ENCODE peak calls at places on chromosomes 1 and 21, in five cellular contexts. N is colonic mucosa, W is fibroblast of pulmonary artery, R is AG09309, G is upper lobe of right lung. U is an unnamed sample.

GRCh38 chr1:29591601-29592260 is 355.4 kb downstream of the PTPRU start:
- DNase-seq in N (peak), W (no peak), G (no peak), R (no peak), U (no peak)

GRCh38 chr1:67624680-67625079 is 60.3 kb upstream of the GADD45A start:
- DNase-seq in G (no peak), W (no peak), N (no peak), R (no peak), U (no peak)

GRCh38 chr1:55506686-55507577 is 291.8 kb upstream of the USP24 start:
- DNase-seq in G (no peak), R (peak), N (peak), W (peak), U (peak)

GRCh38 chr1:201748331-201748730 is 80.6 kb upstream of the IPO9 start:
- DNase-seq in N (no peak), G (no peak), R (peak), W (peak), U (peak)

GRCh38 chr1:2180297-2181245 is 14.0 kb downstream of the FAAP20 start:
- DNase-seq in W (no peak), R (no peak), G (no peak), N (no peak), U (no peak)

GRCh38 chr1:22808186-22808845 is 97.7 kb downstream of the EPHB2 start:
- DNase-seq in W (peak), G (no peak), N (no peak), R (peak), U (no peak)

GRCh38 chr1:237500566-237500965 is 390.2 kb downstream of the ZP4 start:
- DNase-seq in N (no peak), R (no peak), W (no peak), G (no peak), U (no peak)

GRCh38 chr1:117795190-117795589 is 134.2 kb downstream of the GDAP2 start:
- DNase-seq in R (peak), W (peak), G (no peak), N (no peak), U (peak)

GRCh38 chr1:155125946-155126493 is 1.7 kb upstream of the EFNA1 start:
- DNase-seq in N (peak), W (peak), R (no peak), G (peak), U (peak)

GRCh38 chr1:114355240-114355639 is 155.8 kb downstream of the TRIM33 start:
- DNase-seq in G (no peak), R (no peak), N (no peak), W (no peak), U (no peak)

GRCh38 chr1:206596319-206596666 is 16.0 kb downstream of the EIF2D start:
- DNase-seq in R (no peak), W (no peak), G (no peak), N (no peak), U (no peak)

GRCh38 chr1:115596080-115596795 is 45.5 kb upstream of the VANGL1 start:
- DNase-seq in G (no peak), N (no peak), R (no peak), W (peak), U (peak)

GRCh38 chr1:53279556-53280160 is 41.3 kb upstream of the MAGOH start:
- DNase-seq in N (no peak), R (no peak), W (no peak), G (no peak), U (no peak)

GRCh38 chr1:51792864-51793263 is 85.7 kb downstream of the NRDC start:
- DNase-seq in N (no peak), G (no peak), W (peak), R (peak), U (peak)

GRCh38 chr1:96756789-96757188 is 35.2 kb downstream of the PTBP2 start:
- DNase-seq in N (no peak), G (no peak), R (no peak), W (peak), U (no peak)

GRCh38 chr1:210001751-210002150 is 63.7 kb downstream of the SYT14 start:
- DNase-seq in G (no peak), W (peak), N (no peak), R (no peak), U (no peak)

GRCh38 chr1:96482615-96483014 is 239.0 kb upstream of the PTBP2 start:
- DNase-seq in W (no peak), N (no peak), R (no peak), G (no peak), U (no peak)

GRCh38 chr1:90800012-90800717 is 83.1 kb upstream of the BARHL2 start:
- DNase-seq in G (no peak), W (no peak), N (no peak), R (no peak), U (peak)

GRCh38 chr1:145720556-145720877 is 1.2 kb downstream of the CD160 start:
- DNase-seq in R (peak), W (peak), G (no peak), N (no peak), U (peak)

GRCh38 chr1:194318790-194319280 is 1132.4 kb upstream of the B3GALT2 start:
- DNase-seq in G (no peak), N (no peak), R (no peak), W (no peak), U (no peak)

GRCh38 chr21:41069305-41069642 is 98.7 kb upstream of the BACE2 start:
- DNase-seq in N (no peak), W (no peak), R (no peak), G (no peak), U (no peak)

GRCh38 chr1:109863699-109864062 is 47.0 kb upstream of the CSF1 start:
- DNase-seq in G (no peak), N (no peak), W (no peak), R (no peak), U (no peak)

GRCh38 chr1:150979007-150979722 is 2.9 kb upstream of the ANXA9 start:
- DNase-seq in G (peak), N (peak), R (peak), W (peak), U (peak)

GRCh38 chr1:46220808-46221207 is 17.7 kb downstream of the LURAP1 start:
- DNase-seq in N (no peak), G (no peak), W (no peak), R (no peak), U (no peak)

GRCh38 chr1:106534612-106535011 is 521.9 kb upstream of the PRMT6 start:
- DNase-seq in W (no peak), N (no peak), R (no peak), G (no peak), U (no peak)

GRCh38 chr1:32351859-32352745 is 10.2 kb downstream of the FAM229A start:
- DNase-seq in R (no peak), G (no peak), N (peak), W (peak), U (peak)

GRCh38 chr1:208216062-208216461 is 28.1 kb downstream of the PLXNA2 start:
- DNase-seq in N (no peak), R (no peak), G (no peak), W (peak), U (peak)

GRCh38 chr1:68270993-68271392 is 38.7 kb upstream of the WLS start:
- DNase-seq in R (no peak), W (peak), G (no peak), N (no peak), U (no peak)

GRCh38 chr1:77280962-77281361 is 857 bp upstream of the AK5 start:
- DNase-seq in G (no peak), R (no peak), N (no peak), W (no peak), U (no peak)

GRCh38 chr1:8560611-8561544 is 243.0 kb downstream of the SLC45A1 start:
- DNase-seq in N (peak), R (peak), G (no peak), W (peak), U (peak)

GRCh38 chr1:19872190-19872589 is 10.0 kb upstream of the OTUD3 start:
- DNase-seq in R (no peak), G (no peak), W (no peak), N (peak), U (no peak)

GRCh38 chr1:119827010-119827409 is 15.8 kb upstream of the REG4 start:
- DNase-seq in R (no peak), N (no peak), W (no peak), G (no peak), U (no peak)

GRCh38 chr1:246576709-246577032 is 10.4 kb downstream of the CNST start:
- DNase-seq in R (no peak), G (no peak), W (no peak), N (no peak), U (no peak)
- H3K4me3 ChIP-seq in R (no peak), G (no peak), W (no peak), N (no peak), U (no peak)

GRCh38 chr1:192535916-192536662 is 39.5 kb upstream of the RGS1 start:
- DNase-seq in R (no peak), N (no peak), G (no peak), W (no peak), U (no peak)
- TF ChIP-seq CTCF in R (no peak), N (no peak), G (no peak), W (no peak), U (no peak)

DNA sequence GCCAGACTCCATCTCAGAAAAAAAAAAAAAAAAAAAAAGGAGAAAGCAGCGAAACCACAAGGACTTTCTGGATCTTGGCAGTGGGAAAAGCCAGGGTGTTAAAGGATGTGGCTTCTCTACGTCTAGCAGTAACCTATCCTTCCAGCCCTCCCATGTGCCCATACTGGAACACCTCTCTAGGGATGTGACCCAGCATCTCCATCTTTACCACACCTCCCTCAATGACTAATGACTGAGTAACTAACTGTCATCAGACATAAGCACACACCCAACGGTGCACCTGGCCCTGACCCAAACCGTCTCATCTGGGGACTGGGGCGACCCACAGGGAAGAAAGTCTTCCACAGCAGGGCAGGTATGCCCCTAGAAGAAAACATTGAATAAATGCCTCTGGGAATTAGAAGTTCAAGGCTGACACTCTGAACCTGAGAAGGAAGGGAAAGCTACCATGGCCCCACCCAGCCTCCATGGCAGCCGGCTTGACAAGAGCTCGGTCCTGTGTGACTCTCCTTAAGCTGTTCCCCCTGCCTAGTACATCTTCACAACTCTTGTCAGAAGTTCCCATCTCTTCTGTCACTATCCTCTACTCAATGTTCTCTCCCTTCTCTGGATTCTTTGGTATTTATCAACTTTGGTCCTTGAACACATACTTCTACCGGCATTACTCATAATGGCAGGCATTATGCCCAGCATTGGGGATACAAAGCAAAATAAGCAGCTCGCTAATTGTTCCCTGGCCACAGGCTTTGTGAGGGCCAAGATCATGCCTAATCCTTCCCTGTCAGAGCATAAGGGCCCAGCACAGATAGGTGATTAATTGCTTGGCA is 14.8 kb upstream of the PAQR6 start:
- DNase-seq in R (peak), G (no peak), W (peak), N (no peak), U (peak)
- H3K4me3 ChIP-seq in R (no peak), G (no peak), W (no peak), N (no peak), U (no peak)

GRCh38 chr1:108201682-108202081 is 1.5 kb upstream of the SLC25A24 start:
- DNase-seq in G (no peak), N (no peak), W (no peak), R (no peak), U (no peak)

GRCh38 chr1:108199781-108200626 is at the start of gene SLC25A24:
- DNase-seq in R (no peak), G (peak), N (peak), W (peak), U (peak)

GRCh38 chr1:108199231-108199657 is 899 bp downstream of the SLC25A24 start:
- DNase-seq in W (peak), N (peak), R (no peak), G (no peak), U (peak)

DNA sequence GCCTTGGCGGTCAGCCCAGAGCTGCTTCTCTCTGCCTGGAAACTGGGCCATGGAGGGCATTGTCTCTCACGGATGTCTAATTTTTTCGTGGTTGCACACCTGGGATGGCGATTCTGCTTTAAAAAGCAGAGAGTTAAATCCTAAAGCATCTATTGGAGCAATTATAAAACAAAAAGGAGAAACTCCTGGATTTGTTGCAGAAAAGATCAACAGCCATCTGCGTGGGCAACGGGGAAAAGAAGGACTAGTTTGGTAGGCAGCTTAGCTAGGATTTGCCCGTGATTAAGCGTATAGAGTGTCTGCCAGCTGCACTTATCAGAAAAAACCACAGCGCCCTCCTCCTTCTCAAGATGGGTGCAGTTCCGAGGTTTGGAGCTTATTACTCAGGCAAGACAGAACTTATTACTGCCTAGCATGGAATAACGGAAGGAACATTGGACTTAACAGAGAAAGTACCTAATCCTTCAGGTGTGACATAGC is 524 bp upstream of the SLC25A24 start:
- DNase-seq in G (no peak), W (peak), N (peak), R (peak), U (peak)
- TF ChIP-seq CTCF in G (no peak), W (peak), N (no peak), R (peak), U (peak)

GRCh38 chr1:182122265-182122664 is 60.8 kb upstream of the ZNF648 start:
- DNase-seq in G (no peak), W (no peak), N (no peak), R (no peak), U (no peak)

GRCh38 chr1:182126272-182126800 is 64.8 kb upstream of the ZNF648 start:
- DNase-seq in R (no peak), G (no peak), N (no peak), W (no peak), U (no peak)

GRCh38 chr1:182122855-182123254 is 61.3 kb upstream of the ZNF648 start:
- DNase-seq in R (no peak), W (no peak), G (no peak), N (no peak), U (no peak)

GRCh38 chr1:182119631-182120030 is 58.1 kb upstream of the ZNF648 start:
- DNase-seq in N (no peak), W (no peak), R (no peak), G (no peak), U (no peak)

GRCh38 chr1:182120411-182121258 is 59.1 kb upstream of the ZNF648 start:
- DNase-seq in G (peak), N (peak), R (peak), W (peak), U (peak)
- H3K4me3 ChIP-seq in G (no peak), N (no peak), R (no peak), W (no peak), U (no peak)

GRCh38 chr1:11685210-11685752 is 4.3 kb upstream of the MAD2L2 start:
- DNase-seq in R (no peak), G (no peak), W (no peak), N (no peak), U (no peak)
- TF ChIP-seq CTCF in R (no peak), G (no peak), W (no peak), N (no peak), U (no peak)

U was measured in fibroblast of villous mesenchyme.